ENCODE peak calls at places on chromosome 3, in six cellular contexts. G is K562, O is GM12878, V is HepG2, K is HCT116, Q is SK-N-SH. B is an unnamed sample.

GRCh38 chr3:196181127-196181546 is 30.1 kb downstream of the ZDHHC19 start:
- DNase-seq in Q (peak), V (no peak), K (no peak), O (no peak), G (peak), B (no peak)

GRCh38 chr3:139758654-139759291 is 81.0 kb upstream of the NMNAT3 start:
- DNase-seq in Q (no peak), O (no peak), K (no peak), V (no peak), G (no peak), B (no peak)

GRCh38 chr3:160564949-160565441 is 376 bp downstream of the KPNA4 start:
- DNase-seq in G (no peak), V (peak), K (peak), O (no peak), Q (peak), B (peak)

GRCh38 chr3:23884481-23884880 is 32.3 kb downstream of the NKIRAS1 start:
- DNase-seq in K (no peak), G (peak), O (no peak), Q (peak), V (no peak), B (no peak)

GRCh38 chr3:89613241-89613640 is 505.8 kb downstream of the EPHA3 start:
- DNase-seq in Q (no peak), V (no peak), G (no peak), K (no peak), O (no peak), B (peak)

GRCh38 chr3:171378586-171378985 is 81.6 kb downstream of the TNIK start:
- DNase-seq in K (no peak), V (no peak), Q (no peak), O (no peak), G (no peak), B (no peak)

GRCh38 chr3:149460123-149460522 is 14.4 kb upstream of the TM4SF4 start:
- DNase-seq in Q (no peak), V (no peak), K (no peak), O (no peak), G (no peak), B (no peak)

GRCh38 chr3:48504051-48504946 is at the start of gene SHISA5:
- DNase-seq in Q (peak), K (no peak), G (peak), V (no peak), O (no peak), B (peak)

GRCh38 chr3:122497425-122497824 is 17.3 kb downstream of the KPNA1 start:
- DNase-seq in V (no peak), K (peak), O (peak), G (no peak), Q (no peak), B (no peak)

GRCh38 chr3:147872568-147872967 is 463.4 kb downstream of the ZIC1 start:
- DNase-seq in Q (no peak), V (no peak), K (no peak), O (no peak), G (no peak), B (no peak)

GRCh38 chr3:193743702-193744047 is 150.7 kb downstream of the OPA1 start:
- DNase-seq in G (no peak), Q (no peak), K (no peak), O (no peak), V (no peak), B (no peak)

GRCh38 chr3:62529230-62529629 is 155.9 kb upstream of the FEZF2 start:
- DNase-seq in K (no peak), O (no peak), Q (no peak), V (peak), G (peak), B (peak)

GRCh38 chr3:126503701-126504100 is 13.9 kb downstream of the UROC1 start:
- DNase-seq in O (no peak), K (no peak), G (no peak), Q (no peak), V (no peak), B (no peak)

GRCh38 chr3:191721390-191721801 is 260.4 kb downstream of the PYDC2 start:
- DNase-seq in V (peak), G (no peak), K (no peak), Q (no peak), O (no peak), B (no peak)

GRCh38 chr3:143653493-143653892 is 194.8 kb downstream of the SLC9A9 start:
- DNase-seq in K (no peak), V (no peak), G (no peak), Q (no peak), O (no peak), B (no peak)

GRCh38 chr3:73547427-73548036 is 77.2 kb downstream of the PDZRN3 start:
- DNase-seq in V (no peak), K (no peak), Q (no peak), O (no peak), G (no peak), B (peak)

DNA sequence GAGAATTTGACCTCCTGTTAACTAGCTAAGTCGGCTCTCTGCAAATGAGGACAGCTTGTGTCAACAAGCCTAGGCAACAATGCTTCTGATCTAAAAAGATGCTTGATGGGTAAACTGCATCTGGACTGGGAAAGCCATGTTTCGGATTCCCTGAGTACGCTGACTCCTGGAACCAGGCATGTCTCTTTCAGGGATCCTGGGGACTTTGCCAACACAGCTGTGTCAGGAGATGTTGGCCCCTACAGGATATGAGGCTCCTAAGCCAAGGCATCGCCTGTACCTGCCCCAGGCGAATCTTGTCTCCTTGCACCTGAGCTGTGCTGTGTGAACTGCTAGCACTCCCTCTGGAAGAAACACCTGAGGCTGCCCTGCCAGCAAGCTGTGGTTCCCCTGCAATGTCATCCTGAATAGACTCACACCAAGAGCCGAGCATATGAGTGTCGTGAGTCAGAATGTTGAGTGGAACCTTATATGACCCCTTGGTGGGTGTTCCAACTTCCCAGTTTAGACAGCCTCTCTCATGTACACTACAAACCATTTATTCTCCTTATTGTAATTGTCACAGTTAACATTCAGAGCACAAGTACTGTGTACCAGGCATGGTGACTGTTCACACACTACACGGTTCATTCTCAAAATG is 17.0 kb downstream of the EOGT start:
- DNase-seq in Q (no peak), G (no peak), K (no peak), V (no peak), O (no peak), B (no peak)
- TF ChIP-seq JUND in Q (no peak), G (no peak), K (no peak), V (no peak), O (no peak), B (no peak)

GRCh38 chr3:100075731-100076543 is 38.4 kb downstream of the FILIP1L start:
- DNase-seq in O (no peak), V (peak), K (no peak), G (peak), Q (no peak), B (no peak)

GRCh38 chr3:100075163-100075562 is 39.1 kb downstream of the FILIP1L start:
- DNase-seq in V (no peak), O (no peak), Q (no peak), K (no peak), G (no peak), B (no peak)

GRCh38 chr3:100073049-100073422 is 41.3 kb downstream of the FILIP1L start:
- DNase-seq in Q (no peak), V (no peak), K (no peak), O (no peak), G (no peak), B (no peak)

GRCh38 chr3:100072328-100073048 is 41.8 kb downstream of the FILIP1L start:
- DNase-seq in K (no peak), G (no peak), O (no peak), V (no peak), Q (no peak), B (no peak)

DNA sequence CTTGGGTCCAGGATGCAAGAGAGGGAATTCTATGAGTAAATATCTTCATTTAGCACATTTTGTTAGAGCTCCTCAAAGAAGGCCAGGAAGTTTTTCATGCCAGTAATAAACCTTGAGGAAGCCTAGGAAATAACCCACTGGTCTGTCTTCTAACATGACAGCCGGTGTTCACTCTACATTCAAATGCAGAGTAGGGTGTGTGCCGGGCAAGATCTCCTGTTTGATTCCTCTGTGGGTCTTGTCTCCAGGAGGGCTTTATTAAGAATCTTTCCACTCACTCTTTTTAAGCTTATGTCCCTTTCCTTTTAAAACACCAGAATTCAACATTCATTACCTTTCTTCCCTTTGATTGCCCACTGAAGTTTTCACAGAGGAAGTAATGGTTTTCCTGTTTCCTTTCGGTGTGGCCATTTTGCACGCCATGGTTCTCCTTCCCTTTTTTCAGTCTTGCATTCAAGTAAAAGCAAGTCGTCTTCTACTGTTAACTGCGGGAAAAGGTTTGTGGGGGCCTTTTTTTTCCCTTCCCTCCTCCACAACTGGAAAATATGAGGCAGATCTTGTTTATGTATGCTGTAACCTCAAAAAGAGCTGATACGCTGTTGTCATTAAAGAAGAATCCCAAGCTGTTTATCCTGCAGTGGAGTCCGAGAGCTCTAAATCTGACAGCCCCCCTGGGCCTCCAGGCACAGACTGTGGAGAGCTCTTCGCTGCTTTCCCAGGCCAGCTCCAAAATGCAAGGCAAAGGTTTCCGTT is 40.6 kb downstream of the FILIP1L start:
- DNase-seq in V (no peak), G (no peak), O (no peak), K (no peak), Q (no peak), B (no peak)
- TF ChIP-seq JUND in V (no peak), G (no peak), O (no peak), K (no peak), Q (no peak), B (no peak)

GRCh38 chr3:53708001-53708621 is 138.1 kb downstream of the CHDH start:
- DNase-seq in K (no peak), G (no peak), O (no peak), V (no peak), Q (no peak), B (peak)
- TF ChIP-seq JUND in K (no peak), G (no peak), O (no peak), V (no peak), Q (no peak), B (no peak)

GRCh38 chr3:133910422-133910821 is 14.7 kb upstream of the RAB6B start:
- DNase-seq in K (no peak), Q (no peak), V (no peak), O (no peak), G (peak), B (peak)

GRCh38 chr3:133901083-133901482 is 5.4 kb upstream of the RAB6B start:
- DNase-seq in Q (no peak), V (no peak), O (no peak), K (no peak), G (no peak), B (no peak)

DNA sequence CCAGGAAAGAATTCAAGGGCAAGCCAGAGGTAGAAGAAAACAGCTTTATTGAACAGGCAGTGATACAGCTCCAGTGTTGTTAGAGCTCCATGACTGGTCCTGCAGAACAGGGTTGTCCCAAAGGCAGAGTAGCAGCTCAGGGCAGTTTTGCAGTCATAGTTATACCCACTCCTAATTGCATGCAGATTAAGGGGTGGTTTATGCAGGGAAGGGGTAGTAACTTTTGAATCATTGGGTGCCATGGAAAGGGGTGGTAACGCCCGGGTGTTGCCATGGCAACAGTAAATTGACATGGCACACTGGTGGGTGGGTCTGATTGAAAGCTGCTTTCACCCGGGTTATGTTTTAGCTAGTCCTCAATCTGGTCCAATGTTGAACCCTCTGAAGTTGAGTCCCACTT is 9.7 kb upstream of the RAB6B start:
- DNase-seq in V (no peak), K (no peak), G (no peak), O (no peak), Q (no peak), B (no peak)
- TF ChIP-seq JUND in V (no peak), K (no peak), G (no peak), O (no peak), Q (no peak), B (no peak)